ENCODE peak calls at places on chromosomes 5 and 9, in six cellular contexts. One of them, this sample, is unnamed.

GRCh38 chr9:82104252-82104651 is 115.7 kb downstream of the SPATA31D1 start:
- DNase-seq in mesendoderm: no peak
- DNase-seq in upper lobe of left lung: no peak
- DNase-seq in CD8-positive, alpha-beta memory T cell: no peak
- DNase-seq in fibroblast of the aortic adventitia: no peak
- DNase-seq in B cell: no peak
- DNase-seq in this sample: no peak

GRCh38 chr9:79471577-79472543 is 99.9 kb upstream of the TLE4 start:
- DNase-seq in CD8-positive, alpha-beta memory T cell: no peak
- DNase-seq in B cell: no peak
- DNase-seq in mesendoderm: peak; percentile 27
- DNase-seq in upper lobe of left lung: no peak
- DNase-seq in fibroblast of the aortic adventitia: peak; percentile 8
- DNase-seq in this sample: peak; percentile 13

GRCh38 chr5:55154893-55155292 is 5.1 kb upstream of the GPX8 start:
- DNase-seq in mesendoderm: no peak
- DNase-seq in B cell: no peak
- DNase-seq in fibroblast of the aortic adventitia: peak; percentile 88
- DNase-seq in upper lobe of left lung: no peak
- DNase-seq in CD8-positive, alpha-beta memory T cell: no peak
- DNase-seq in this sample: no peak

GRCh38 chr9:137053944-137054931 is at the start of gene ENTPD2:
- DNase-seq in upper lobe of left lung: peak; percentile 93
- DNase-seq in CD8-positive, alpha-beta memory T cell: peak; percentile 31
- DNase-seq in fibroblast of the aortic adventitia: no peak
- DNase-seq in B cell: no peak
- DNase-seq in mesendoderm: no peak
- DNase-seq in this sample: peak; percentile 70

GRCh38 chr9:116361558-116361957 is 208.0 kb downstream of the PAPPA start:
- DNase-seq in fibroblast of the aortic adventitia: no peak
- DNase-seq in B cell: no peak
- DNase-seq in CD8-positive, alpha-beta memory T cell: no peak
- DNase-seq in upper lobe of left lung: no peak
- DNase-seq in mesendoderm: no peak
- DNase-seq in this sample: no peak

GRCh38 chr9:1051286-1052118 is 1.3 kb downstream of the DMRT2 start:
- DNase-seq in upper lobe of left lung: peak; percentile 90
- DNase-seq in CD8-positive, alpha-beta memory T cell: no peak
- DNase-seq in B cell: no peak
- DNase-seq in mesendoderm: peak; percentile 82
- DNase-seq in fibroblast of the aortic adventitia: no peak
- DNase-seq in this sample: peak; percentile 68

GRCh38 chr5:35852084-35852734 is 4.5 kb upstream of the IL7R start:
- DNase-seq in B cell: no peak
- DNase-seq in upper lobe of left lung: peak; percentile 6
- DNase-seq in CD8-positive, alpha-beta memory T cell: no peak
- DNase-seq in mesendoderm: no peak
- DNase-seq in fibroblast of the aortic adventitia: no peak
- DNase-seq in this sample: no peak

GRCh38 chr5:113693205-113693553 is 179.7 kb downstream of the YTHDC2 start:
- DNase-seq in fibroblast of the aortic adventitia: no peak
- DNase-seq in mesendoderm: peak; percentile 79
- DNase-seq in upper lobe of left lung: no peak
- DNase-seq in B cell: no peak
- DNase-seq in CD8-positive, alpha-beta memory T cell: no peak
- DNase-seq in this sample: peak; percentile 51

GRCh38 chr9:91391426-91392217 is 29.9 kb upstream of the AUH start:
- DNase-seq in mesendoderm: no peak
- DNase-seq in fibroblast of the aortic adventitia: peak; percentile 20
- DNase-seq in upper lobe of left lung: no peak
- DNase-seq in B cell: no peak
- DNase-seq in CD8-positive, alpha-beta memory T cell: no peak
- DNase-seq in this sample: no peak

GRCh38 chr5:141683596-141684161 is 1.6 kb upstream of the ARAP3 start:
- DNase-seq in upper lobe of left lung: no peak
- DNase-seq in CD8-positive, alpha-beta memory T cell: no peak
- DNase-seq in fibroblast of the aortic adventitia: no peak
- DNase-seq in B cell: no peak
- DNase-seq in mesendoderm: peak; percentile 61
- DNase-seq in this sample: no peak

GRCh38 chr5:146785065-146785464 is 93.5 kb downstream of the PPP2R2B start:
- DNase-seq in CD8-positive, alpha-beta memory T cell: no peak
- DNase-seq in mesendoderm: peak; percentile 61
- DNase-seq in B cell: no peak
- DNase-seq in upper lobe of left lung: no peak
- DNase-seq in fibroblast of the aortic adventitia: no peak
- DNase-seq in this sample: no peak

GRCh38 chr9:95477441-95477840 is 39.3 kb downstream of the PTCH1 start:
- DNase-seq in upper lobe of left lung: peak; percentile 47
- DNase-seq in mesendoderm: no peak
- DNase-seq in CD8-positive, alpha-beta memory T cell: no peak
- DNase-seq in fibroblast of the aortic adventitia: no peak
- DNase-seq in B cell: no peak
- DNase-seq in this sample: no peak

GRCh38 chr9:112484607-112485006 is 2.0 kb upstream of the KIAA1958 start:
- DNase-seq in fibroblast of the aortic adventitia: no peak
- DNase-seq in CD8-positive, alpha-beta memory T cell: no peak
- DNase-seq in B cell: no peak
- DNase-seq in mesendoderm: no peak
- DNase-seq in upper lobe of left lung: no peak
- DNase-seq in this sample: no peak

GRCh38 chr5:78574731-78575161 is 73.8 kb downstream of the LHFPL2 start:
- DNase-seq in CD8-positive, alpha-beta memory T cell: no peak
- DNase-seq in upper lobe of left lung: no peak
- DNase-seq in mesendoderm: peak; percentile 29
- DNase-seq in fibroblast of the aortic adventitia: no peak
- DNase-seq in B cell: no peak
- DNase-seq in this sample: no peak

GRCh38 chr5:21792736-21793135 is 1060.4 kb downstream of the CDH12 start:
- DNase-seq in CD8-positive, alpha-beta memory T cell: no peak
- DNase-seq in upper lobe of left lung: no peak
- DNase-seq in fibroblast of the aortic adventitia: no peak
- DNase-seq in mesendoderm: no peak
- DNase-seq in B cell: no peak
- DNase-seq in this sample: no peak

GRCh38 chr5:84088996-84089395 is 295.7 kb downstream of the EDIL3 start:
- DNase-seq in upper lobe of left lung: no peak
- DNase-seq in mesendoderm: peak; percentile 37
- DNase-seq in fibroblast of the aortic adventitia: peak; percentile 63
- DNase-seq in CD8-positive, alpha-beta memory T cell: no peak
- DNase-seq in B cell: no peak
- DNase-seq in this sample: peak; percentile 19

GRCh38 chr9:117555964-117556629 is 141.2 kb upstream of the ASTN2 start:
- DNase-seq in upper lobe of left lung: no peak
- DNase-seq in fibroblast of the aortic adventitia: peak; percentile 1
- DNase-seq in B cell: no peak
- DNase-seq in mesendoderm: peak; percentile 85
- DNase-seq in CD8-positive, alpha-beta memory T cell: no peak
- DNase-seq in this sample: peak; percentile 91

GRCh38 chr9:88949961-88950340 is 41.3 kb upstream of the S1PR3 start:
- DNase-seq in mesendoderm: no peak
- DNase-seq in fibroblast of the aortic adventitia: no peak
- DNase-seq in CD8-positive, alpha-beta memory T cell: no peak
- DNase-seq in upper lobe of left lung: no peak
- DNase-seq in B cell: no peak
- DNase-seq in this sample: no peak

GRCh38 chr9:4620046-4620765 is 41.9 kb upstream of the PLPP6 start:
- DNase-seq in mesendoderm: peak; percentile 70
- DNase-seq in B cell: no peak
- DNase-seq in upper lobe of left lung: no peak
- DNase-seq in CD8-positive, alpha-beta memory T cell: no peak
- DNase-seq in fibroblast of the aortic adventitia: no peak
- DNase-seq in this sample: peak; percentile 17

GRCh38 chr9:95874303-95874988 is 1.0 kb upstream of the ERCC6L2 start:
- DNase-seq in B cell: no peak
- DNase-seq in mesendoderm: peak; percentile 37
- DNase-seq in fibroblast of the aortic adventitia: peak; percentile 27
- DNase-seq in upper lobe of left lung: no peak
- DNase-seq in CD8-positive, alpha-beta memory T cell: no peak
- DNase-seq in this sample: peak; percentile 35

GRCh38 chr5:41598011-41598410 is 87.6 kb upstream of the PLCXD3 start:
- DNase-seq in B cell: no peak
- DNase-seq in fibroblast of the aortic adventitia: peak; percentile 74
- DNase-seq in CD8-positive, alpha-beta memory T cell: no peak
- DNase-seq in mesendoderm: peak; percentile 1
- DNase-seq in upper lobe of left lung: no peak
- DNase-seq in this sample: no peak

GRCh38 chr5:78653969-78654368 is 5.4 kb upstream of the LHFPL2 start:
- DNase-seq in mesendoderm: no peak
- DNase-seq in B cell: no peak
- DNase-seq in upper lobe of left lung: no peak
- DNase-seq in fibroblast of the aortic adventitia: no peak
- DNase-seq in CD8-positive, alpha-beta memory T cell: no peak
- DNase-seq in this sample: no peak

GRCh38 chr9:128203024-128203841 is at the start of gene DNM1:
- DNase-seq in CD8-positive, alpha-beta memory T cell: peak; percentile 65
- DNase-seq in B cell: peak; percentile 58
- DNase-seq in mesendoderm: peak; percentile 76
- DNase-seq in fibroblast of the aortic adventitia: peak; percentile 53
- DNase-seq in upper lobe of left lung: peak; percentile 95
- DNase-seq in this sample: peak; percentile 77

GRCh38 chr5:53041071-53041692 is 52.0 kb downstream of the ITGA2 start:
- DNase-seq in fibroblast of the aortic adventitia: peak; percentile 73
- DNase-seq in upper lobe of left lung: no peak
- DNase-seq in B cell: no peak
- DNase-seq in mesendoderm: no peak
- DNase-seq in CD8-positive, alpha-beta memory T cell: no peak
- DNase-seq in this sample: no peak